ENCODE peak calls at places on chromosome 6, in five cellular contexts. One of them, this sample, is unnamed. For H3K36me3, the result is how much of the 10 kb centered on the place peaks cover.

GRCh38 chr6:28884423-28885148 is 39.2 kb downstream of the TRIM27 start:
- DNase-seq in HCT116: no peak
- DNase-seq in fibroblast of lung: no peak
- DNase-seq in K562: no peak
- DNase-seq in IMR-90: no peak
- DNase-seq in this sample: no peak

GRCh38 chr6:150541587-150541986 is 58.1 kb upstream of the PLEKHG1 start:
- DNase-seq in HCT116: no peak
- DNase-seq in IMR-90: no peak
- DNase-seq in fibroblast of lung: peak
- DNase-seq in K562: no peak
- DNase-seq in this sample: no peak

GRCh38 chr6:36962874-36963273 is 8.3 kb downstream of the PI16 start:
- DNase-seq in fibroblast of lung: peak
- DNase-seq in K562: no peak
- DNase-seq in IMR-90: peak
- DNase-seq in HCT116: no peak
- DNase-seq in this sample: peak

GRCh38 chr6:50847890-50848594 is 29.4 kb downstream of the TFAP2B start:
- DNase-seq in fibroblast of lung: no peak
- DNase-seq in HCT116: no peak
- DNase-seq in K562: no peak
- DNase-seq in IMR-90: no peak
- DNase-seq in this sample: no peak

GRCh38 chr6:107198631-107199416 is 83.5 kb upstream of the BEND3 start:
- DNase-seq in fibroblast of lung: no peak
- DNase-seq in HCT116: no peak
- DNase-seq in IMR-90: no peak
- DNase-seq in K562: no peak
- DNase-seq in this sample: no peak

GRCh38 chr6:42904467-42904866 is 11.4 kb upstream of the PTCRA start:
- DNase-seq in HCT116: no peak
- DNase-seq in IMR-90: no peak
- DNase-seq in K562: no peak
- DNase-seq in fibroblast of lung: no peak
- DNase-seq in this sample: no peak

GRCh38 chr6:119129148-119129967 is 50.9 kb upstream of the FAM184A start:
- DNase-seq in K562: peak
- DNase-seq in HCT116: peak
- DNase-seq in fibroblast of lung: peak
- DNase-seq in IMR-90: peak
- DNase-seq in this sample: peak

GRCh38 chr6:78010130-78010529 is 357.3 kb downstream of the MEI4 start:
- DNase-seq in K562: no peak
- DNase-seq in HCT116: no peak
- DNase-seq in IMR-90: no peak
- DNase-seq in fibroblast of lung: no peak
- DNase-seq in this sample: no peak

GRCh38 chr6:97841763-97842162 is 558.7 kb upstream of the MMS22L start:
- DNase-seq in K562: no peak
- DNase-seq in HCT116: no peak
- DNase-seq in IMR-90: no peak
- DNase-seq in fibroblast of lung: peak
- DNase-seq in this sample: no peak

GRCh38 chr6:17179246-17180073 is 77.6 kb downstream of the STMND1 start:
- DNase-seq in HCT116: no peak
- DNase-seq in K562: no peak
- DNase-seq in IMR-90: peak
- DNase-seq in fibroblast of lung: peak
- DNase-seq in this sample: no peak

GRCh38 chr6:116472710-116473109 is 11.5 kb downstream of the CALHM6 start:
- DNase-seq in fibroblast of lung: no peak
- DNase-seq in K562: no peak
- DNase-seq in HCT116: no peak
- DNase-seq in IMR-90: no peak
- DNase-seq in this sample: no peak

GRCh38 chr6:39961178-39961577 is 26.9 kb upstream of the MOCS1 start:
- DNase-seq in K562: no peak
- DNase-seq in fibroblast of lung: peak
- DNase-seq in IMR-90: peak
- DNase-seq in HCT116: no peak
- DNase-seq in this sample: no peak

GRCh38 chr6:167495506-167496391 is 170.9 kb downstream of the TTLL2 start:
- DNase-seq in IMR-90: no peak
- DNase-seq in HCT116: no peak
- DNase-seq in K562: no peak
- DNase-seq in fibroblast of lung: no peak
- DNase-seq in this sample: no peak

GRCh38 chr6:79167931-79168694 is 66.4 kb downstream of the HMGN3 start:
- DNase-seq in fibroblast of lung: peak
- DNase-seq in K562: no peak
- DNase-seq in IMR-90: peak
- DNase-seq in HCT116: no peak
- DNase-seq in this sample: no peak

GRCh38 chr6:151390276-151391020 is 911 bp downstream of the ZBTB2 start:
- DNase-seq in IMR-90: peak
- DNase-seq in fibroblast of lung: peak
- DNase-seq in K562: peak
- DNase-seq in HCT116: peak
- DNase-seq in this sample: peak

GRCh38 chr6:95866732-95867131 is 149.0 kb upstream of the FUT9 start:
- DNase-seq in HCT116: peak
- DNase-seq in K562: no peak
- DNase-seq in IMR-90: no peak
- DNase-seq in fibroblast of lung: no peak
- DNase-seq in this sample: peak

GRCh38 chr6:108850669-108851467 is 2.6 kb downstream of the ARMC2 start:
- DNase-seq in IMR-90: no peak
- DNase-seq in HCT116: no peak
- DNase-seq in K562: no peak
- DNase-seq in fibroblast of lung: peak
- DNase-seq in this sample: no peak

GRCh38 chr6:47483853-47484546 is 6.4 kb downstream of the CD2AP start:
- DNase-seq in K562: no peak
- DNase-seq in IMR-90: peak
- DNase-seq in fibroblast of lung: peak
- DNase-seq in HCT116: no peak
- DNase-seq in this sample: no peak

GRCh38 chr6:149919834-149920225 is 3.1 kb downstream of the RAET1G start:
- DNase-seq in fibroblast of lung: no peak
- DNase-seq in IMR-90: no peak
- DNase-seq in K562: no peak
- DNase-seq in HCT116: no peak
- DNase-seq in this sample: no peak

GRCh38 chr6:53326372-53327016 is 22.3 kb downstream of the ELOVL5 start:
- DNase-seq in HCT116: peak
- DNase-seq in fibroblast of lung: peak
- DNase-seq in K562: no peak
- DNase-seq in IMR-90: peak
- DNase-seq in this sample: no peak

GRCh38 chr6:13425971-13426931 is 61.1 kb downstream of the GFOD1 start:
- DNase-seq in K562: no peak
- DNase-seq in IMR-90: peak
- DNase-seq in HCT116: no peak
- DNase-seq in fibroblast of lung: peak
- DNase-seq in this sample: peak

GRCh38 chr6:42777126-42777822 is 4.6 kb upstream of the BICRAL start:
- DNase-seq in IMR-90: peak
- DNase-seq in HCT116: no peak
- DNase-seq in fibroblast of lung: peak
- DNase-seq in K562: no peak
- DNase-seq in this sample: peak

GRCh38 chr6:31844507-31844906 is 17.0 kb downstream of the HSPA1B start:
- DNase-seq in fibroblast of lung: no peak
- DNase-seq in IMR-90: no peak
- DNase-seq in K562: no peak
- DNase-seq in HCT116: no peak
- DNase-seq in this sample: no peak

GRCh38 chr6:144215932-144216667 is 65.8 kb downstream of the STX11 start:
- DNase-seq in HCT116: peak
- DNase-seq in K562: peak
- DNase-seq in IMR-90: peak
- DNase-seq in fibroblast of lung: peak
- DNase-seq in this sample: peak

GRCh38 chr6:144217264-144217663 is 66.9 kb downstream of the STX11 start:
- DNase-seq in K562: no peak
- DNase-seq in fibroblast of lung: peak
- DNase-seq in IMR-90: no peak
- DNase-seq in HCT116: no peak
- DNase-seq in this sample: no peak

GRCh38 chr6:144217797-144218196 is 67.3 kb upstream of the UTRN start:
- DNase-seq in HCT116: no peak
- DNase-seq in IMR-90: no peak
- DNase-seq in K562: no peak
- DNase-seq in fibroblast of lung: no peak
- DNase-seq in this sample: no peak

GRCh38 chr6:144215402-144215931 is 65.2 kb downstream of the STX11 start:
- DNase-seq in fibroblast of lung: peak
- DNase-seq in IMR-90: no peak
- DNase-seq in K562: peak
- DNase-seq in HCT116: no peak
- DNase-seq in this sample: peak

GRCh38 chr6:144216668-144217218 is 66.4 kb downstream of the STX11 start:
- DNase-seq in fibroblast of lung: no peak
- DNase-seq in HCT116: no peak
- DNase-seq in IMR-90: no peak
- DNase-seq in K562: peak
- DNase-seq in this sample: peak
- TF ChIP-seq CTCF in fibroblast of lung: no peak
- TF ChIP-seq CTCF in HCT116: no peak
- TF ChIP-seq CTCF in IMR-90: peak
- TF ChIP-seq CTCF in K562: no peak
- TF ChIP-seq CTCF in this sample: no peak

GRCh38 chr6:89763550-89763949 is 56.0 kb downstream of the MDN1 start:
- DNase-seq in HCT116: no peak
- DNase-seq in K562: no peak
- DNase-seq in fibroblast of lung: peak
- DNase-seq in IMR-90: peak
- DNase-seq in this sample: no peak
- H3K36me3 ChIP-seq in HCT116: under half
- H3K36me3 ChIP-seq in K562: half or more
- H3K36me3 ChIP-seq in fibroblast of lung: under half
- H3K36me3 ChIP-seq in IMR-90: under half
- H3K36me3 ChIP-seq in this sample: half or more

DNA sequence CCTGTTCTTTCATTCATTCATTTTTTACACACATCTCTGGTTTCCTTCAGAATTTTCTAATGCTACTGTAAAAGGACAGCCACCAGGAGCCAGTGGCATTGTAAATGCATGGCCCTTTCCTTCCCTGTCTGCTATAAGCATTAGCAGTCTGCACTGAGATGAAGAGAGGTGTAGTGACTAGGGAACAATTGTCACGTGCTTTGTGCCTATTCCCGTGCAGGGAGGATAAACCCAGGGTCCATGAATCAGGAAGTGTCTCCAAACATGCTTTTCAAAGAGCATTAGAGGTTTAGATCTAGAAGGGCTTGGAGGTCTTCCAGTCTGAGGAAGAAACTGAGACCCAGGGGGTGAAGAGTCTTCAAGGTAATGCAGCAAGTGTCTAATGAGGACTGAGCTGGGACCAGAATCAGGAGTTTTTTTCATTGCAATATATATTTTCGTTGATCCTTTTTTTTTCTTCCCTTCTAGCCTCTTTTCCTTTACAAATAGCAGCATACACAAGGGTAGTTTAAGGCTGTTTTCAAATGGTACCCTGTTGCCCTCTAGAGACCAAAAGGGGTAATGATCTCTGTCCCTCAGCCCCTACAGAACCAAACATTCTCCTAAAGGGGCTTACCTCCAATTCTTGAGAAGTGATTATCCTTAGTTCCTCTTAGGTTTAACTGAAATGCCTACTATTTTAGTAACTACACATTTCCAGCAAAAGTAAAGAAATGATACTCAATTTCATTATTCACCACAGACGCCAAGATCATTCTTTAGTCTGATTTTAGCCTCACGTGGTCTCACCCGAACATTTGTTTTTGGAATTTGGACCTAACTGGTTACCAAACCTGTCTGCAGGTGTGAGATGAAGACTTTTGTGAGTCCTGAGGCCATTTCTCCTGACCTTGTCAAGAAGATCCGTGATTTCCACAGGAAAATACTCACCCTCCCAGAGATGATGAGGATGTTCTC is 6.6 kb downstream of the TRIM15 start:
- DNase-seq in fibroblast of lung: peak
- DNase-seq in K562: peak
- DNase-seq in HCT116: peak
- DNase-seq in IMR-90: peak
- DNase-seq in this sample: peak
- H2AFZ ChIP-seq in fibroblast of lung: no peak
- H2AFZ ChIP-seq in K562: no peak
- H2AFZ ChIP-seq in HCT116: no peak
- H2AFZ ChIP-seq in IMR-90: no peak
- H2AFZ ChIP-seq in this sample: no peak

GRCh38 chr6:112196290-112196689 is 58.1 kb downstream of the LAMA4 start:
- DNase-seq in HCT116: no peak
- DNase-seq in fibroblast of lung: no peak
- DNase-seq in K562: no peak
- DNase-seq in IMR-90: no peak
- DNase-seq in this sample: no peak

GRCh38 chr6:112191509-112191908 is 62.9 kb downstream of the LAMA4 start:
- DNase-seq in fibroblast of lung: no peak
- DNase-seq in IMR-90: no peak
- DNase-seq in K562: no peak
- DNase-seq in HCT116: no peak
- DNase-seq in this sample: no peak

GRCh38 chr6:112195166-112195565 is 59.2 kb downstream of the LAMA4 start:
- DNase-seq in fibroblast of lung: no peak
- DNase-seq in IMR-90: no peak
- DNase-seq in HCT116: no peak
- DNase-seq in K562: no peak
- DNase-seq in this sample: no peak

GRCh38 chr6:112193111-112193510 is 61.3 kb downstream of the LAMA4 start:
- DNase-seq in IMR-90: no peak
- DNase-seq in HCT116: no peak
- DNase-seq in fibroblast of lung: no peak
- DNase-seq in K562: no peak
- DNase-seq in this sample: no peak

GRCh38 chr6:112193535-112194051 is 60.8 kb downstream of the LAMA4 start:
- DNase-seq in fibroblast of lung: no peak
- DNase-seq in IMR-90: no peak
- DNase-seq in HCT116: no peak
- DNase-seq in K562: no peak
- DNase-seq in this sample: no peak
- TF ChIP-seq CTCF in fibroblast of lung: no peak
- TF ChIP-seq CTCF in IMR-90: no peak
- TF ChIP-seq CTCF in HCT116: no peak
- TF ChIP-seq CTCF in K562: no peak
- TF ChIP-seq CTCF in this sample: no peak

GRCh38 chr6:33693186-33694158 is 18.0 kb downstream of the UQCC2 start:
- DNase-seq in K562: no peak
- DNase-seq in fibroblast of lung: no peak
- DNase-seq in HCT116: no peak
- DNase-seq in IMR-90: no peak
- DNase-seq in this sample: no peak
- H3K36me3 ChIP-seq in K562: half or more
- H3K36me3 ChIP-seq in fibroblast of lung: under half
- H3K36me3 ChIP-seq in HCT116: under half
- H3K36me3 ChIP-seq in IMR-90: under half
- H3K36me3 ChIP-seq in this sample: half or more

This sample was measured in OCI-LY7.